ENCODE peak calls at places on chromosomes 13 and 19, in six cellular contexts. One of them, this sample, is unnamed.

GRCh38 chr13:29567411-29567810 is 28.1 kb downstream of the SLC7A1 start:
- DNase-seq in mesothelial cell of epicardium: no peak
- DNase-seq in uterus: no peak
- DNase-seq in mucosa of descending colon: no peak
- DNase-seq in psoas muscle: no peak
- DNase-seq in WTC11: no peak
- DNase-seq in this sample: no peak

GRCh38 chr19:3969435-3970312 is 1.2 kb downstream of the DAPK3 start:
- DNase-seq in psoas muscle: peak; percentile 78
- DNase-seq in WTC11: peak; percentile 40
- DNase-seq in uterus: no peak
- DNase-seq in mucosa of descending colon: no peak
- DNase-seq in mesothelial cell of epicardium: peak; percentile 58
- DNase-seq in this sample: peak; percentile 62

GRCh38 chr13:98664047-98664446 is 87.1 kb upstream of the STK24 start:
- DNase-seq in psoas muscle: no peak
- DNase-seq in mesothelial cell of epicardium: no peak
- DNase-seq in uterus: no peak
- DNase-seq in mucosa of descending colon: no peak
- DNase-seq in WTC11: no peak
- DNase-seq in this sample: no peak

GRCh38 chr19:28012361-28012760 is 1200.6 kb downstream of the UQCRFS1 start:
- DNase-seq in uterus: no peak
- DNase-seq in mesothelial cell of epicardium: no peak
- DNase-seq in mucosa of descending colon: no peak
- DNase-seq in WTC11: peak; percentile 76
- DNase-seq in psoas muscle: no peak
- DNase-seq in this sample: no peak

GRCh38 chr13:111114362-111115050 is 604 bp upstream of the ARHGEF7 start:
- DNase-seq in psoas muscle: peak; percentile 80
- DNase-seq in WTC11: peak; percentile 44
- DNase-seq in mesothelial cell of epicardium: peak; percentile 49
- DNase-seq in uterus: peak; percentile 51
- DNase-seq in mucosa of descending colon: peak; percentile 36
- DNase-seq in this sample: peak; percentile 75

GRCh38 chr19:53906211-53907192 is 2.6 kb upstream of the CACNG7 start:
- DNase-seq in WTC11: peak; percentile 89
- DNase-seq in uterus: peak; percentile 26
- DNase-seq in psoas muscle: peak; percentile 72
- DNase-seq in mucosa of descending colon: peak; percentile 60
- DNase-seq in mesothelial cell of epicardium: peak; percentile 80
- DNase-seq in this sample: peak; percentile 81

GRCh38 chr19:11284535-11284934 is 11.4 kb upstream of the TSPAN16 start:
- DNase-seq in mesothelial cell of epicardium: no peak
- DNase-seq in mucosa of descending colon: no peak
- DNase-seq in uterus: no peak
- DNase-seq in psoas muscle: no peak
- DNase-seq in WTC11: no peak
- DNase-seq in this sample: no peak

GRCh38 chr13:74070065-74070464 is 64.1 kb downstream of the KLF12 start:
- DNase-seq in WTC11: no peak
- DNase-seq in mesothelial cell of epicardium: no peak
- DNase-seq in mucosa of descending colon: no peak
- DNase-seq in uterus: no peak
- DNase-seq in psoas muscle: no peak
- DNase-seq in this sample: no peak

GRCh38 chr19:6409346-6409745 is 15.3 kb downstream of the KHSRP start:
- DNase-seq in psoas muscle: no peak
- DNase-seq in mucosa of descending colon: no peak
- DNase-seq in WTC11: no peak
- DNase-seq in mesothelial cell of epicardium: no peak
- DNase-seq in uterus: no peak
- DNase-seq in this sample: no peak

GRCh38 chr13:101915755-101916107 is 463.3 kb downstream of the ITGBL1 start:
- DNase-seq in mucosa of descending colon: no peak
- DNase-seq in uterus: no peak
- DNase-seq in psoas muscle: no peak
- DNase-seq in mesothelial cell of epicardium: no peak
- DNase-seq in WTC11: no peak
- DNase-seq in this sample: peak; percentile 36

GRCh38 chr13:66069570-66069969 is 1160.6 kb downstream of the PCDH9 start:
- DNase-seq in WTC11: no peak
- DNase-seq in mucosa of descending colon: no peak
- DNase-seq in psoas muscle: no peak
- DNase-seq in mesothelial cell of epicardium: no peak
- DNase-seq in uterus: no peak
- DNase-seq in this sample: no peak

GRCh38 chr19:55447421-55448174 is 4.5 kb upstream of the SHISA7 start:
- DNase-seq in uterus: no peak
- DNase-seq in mesothelial cell of epicardium: no peak
- DNase-seq in psoas muscle: no peak
- DNase-seq in WTC11: no peak
- DNase-seq in mucosa of descending colon: no peak
- DNase-seq in this sample: peak; percentile 52

GRCh38 chr19:34330116-34330515 is 34.9 kb upstream of the GPI start:
- DNase-seq in mucosa of descending colon: no peak
- DNase-seq in uterus: no peak
- DNase-seq in mesothelial cell of epicardium: no peak
- DNase-seq in WTC11: no peak
- DNase-seq in psoas muscle: no peak
- DNase-seq in this sample: no peak

GRCh38 chr19:17775991-17776803 is 18.7 kb upstream of the B3GNT3 start:
- DNase-seq in mesothelial cell of epicardium: no peak
- DNase-seq in mucosa of descending colon: no peak
- DNase-seq in uterus: no peak
- DNase-seq in WTC11: no peak
- DNase-seq in psoas muscle: no peak
- DNase-seq in this sample: no peak

GRCh38 chr13:108877300-108877699 is 247.9 kb downstream of the MYO16 start:
- DNase-seq in uterus: no peak
- DNase-seq in mucosa of descending colon: no peak
- DNase-seq in WTC11: no peak
- DNase-seq in mesothelial cell of epicardium: no peak
- DNase-seq in psoas muscle: no peak
- DNase-seq in this sample: no peak

GRCh38 chr13:96252903-96253302 is 163.0 kb downstream of the HS6ST3 start:
- DNase-seq in psoas muscle: no peak
- DNase-seq in uterus: no peak
- DNase-seq in mesothelial cell of epicardium: no peak
- DNase-seq in WTC11: no peak
- DNase-seq in mucosa of descending colon: no peak
- DNase-seq in this sample: no peak

GRCh38 chr19:36331353-36332228 is 47.4 kb downstream of the ZFP14 start:
- DNase-seq in WTC11: peak; percentile 96
- DNase-seq in uterus: peak; percentile 81
- DNase-seq in mucosa of descending colon: peak; percentile 74
- DNase-seq in mesothelial cell of epicardium: peak; percentile 91
- DNase-seq in psoas muscle: peak; percentile 83
- DNase-seq in this sample: peak; percentile 89

GRCh38 chr13:108807841-108808240 is 178.4 kb downstream of the MYO16 start:
- DNase-seq in uterus: no peak
- DNase-seq in mesothelial cell of epicardium: no peak
- DNase-seq in WTC11: no peak
- DNase-seq in psoas muscle: no peak
- DNase-seq in mucosa of descending colon: no peak
- DNase-seq in this sample: no peak

GRCh38 chr19:17681505-17682125 is 6.5 kb downstream of the UNC13A start:
- DNase-seq in mucosa of descending colon: no peak
- DNase-seq in uterus: no peak
- DNase-seq in psoas muscle: no peak
- DNase-seq in mesothelial cell of epicardium: peak; percentile 67
- DNase-seq in WTC11: peak; percentile 78
- DNase-seq in this sample: peak; percentile 60

GRCh38 chr13:25762795-25763377 is 288.9 kb downstream of the SHISA2 start:
- DNase-seq in mesothelial cell of epicardium: no peak
- DNase-seq in WTC11: no peak
- DNase-seq in uterus: no peak
- DNase-seq in mucosa of descending colon: no peak
- DNase-seq in psoas muscle: no peak
- DNase-seq in this sample: no peak

GRCh38 chr19:35868172-35868822 is at the start of gene APLP1:
- DNase-seq in mesothelial cell of epicardium: peak; percentile 74
- DNase-seq in WTC11: peak; percentile 69
- DNase-seq in mucosa of descending colon: peak; percentile 76
- DNase-seq in uterus: peak; percentile 65
- DNase-seq in psoas muscle: peak; percentile 68
- DNase-seq in this sample: peak; percentile 89

GRCh38 chr19:11401808-11402543 is 17.1 kb downstream of the RGL3 start:
- DNase-seq in uterus: no peak
- DNase-seq in mesothelial cell of epicardium: no peak
- DNase-seq in WTC11: no peak
- DNase-seq in mucosa of descending colon: no peak
- DNase-seq in psoas muscle: no peak
- DNase-seq in this sample: no peak

GRCh38 chr19:17479325-17479791 is 9.0 kb downstream of the SLC27A1 start:
- DNase-seq in mesothelial cell of epicardium: no peak
- DNase-seq in psoas muscle: no peak
- DNase-seq in WTC11: no peak
- DNase-seq in uterus: no peak
- DNase-seq in mucosa of descending colon: no peak
- DNase-seq in this sample: no peak

GRCh38 chr19:3655402-3656072 is 28.9 kb upstream of the CACTIN start:
- DNase-seq in mesothelial cell of epicardium: no peak
- DNase-seq in psoas muscle: no peak
- DNase-seq in uterus: peak; percentile 62
- DNase-seq in mucosa of descending colon: no peak
- DNase-seq in WTC11: no peak
- DNase-seq in this sample: peak; percentile 94

GRCh38 chr13:29081697-29082440 is 261.7 kb downstream of the MTUS2 start:
- DNase-seq in mucosa of descending colon: no peak
- DNase-seq in psoas muscle: no peak
- DNase-seq in uterus: no peak
- DNase-seq in mesothelial cell of epicardium: no peak
- DNase-seq in WTC11: no peak
- DNase-seq in this sample: no peak

GRCh38 chr19:30539981-30540380 is 167.8 kb downstream of the ZNF536 start:
- DNase-seq in mucosa of descending colon: no peak
- DNase-seq in WTC11: no peak
- DNase-seq in psoas muscle: no peak
- DNase-seq in mesothelial cell of epicardium: no peak
- DNase-seq in uterus: no peak
- DNase-seq in this sample: no peak

GRCh38 chr19:1026189-1027019 is at the start of gene CNN2:
- DNase-seq in mucosa of descending colon: peak; percentile 89
- DNase-seq in mesothelial cell of epicardium: peak; percentile 87
- DNase-seq in psoas muscle: peak; percentile 83
- DNase-seq in uterus: peak; percentile 85
- DNase-seq in WTC11: peak; percentile 84
- DNase-seq in this sample: peak; percentile 81

GRCh38 chr19:15991602-15992001 is 42.8 kb downstream of the OR10H4 start:
- DNase-seq in mesothelial cell of epicardium: no peak
- DNase-seq in WTC11: no peak
- DNase-seq in psoas muscle: no peak
- DNase-seq in mucosa of descending colon: no peak
- DNase-seq in uterus: no peak
- DNase-seq in this sample: no peak
- TF ChIP-seq CTCF in mesothelial cell of epicardium: no peak
- TF ChIP-seq CTCF in WTC11: no peak
- TF ChIP-seq CTCF in psoas muscle: no peak
- TF ChIP-seq CTCF in mucosa of descending colon: no peak
- TF ChIP-seq CTCF in uterus: no peak
- TF ChIP-seq CTCF in this sample: no peak

GRCh38 chr19:45558399-45558878 is 26.2 kb downstream of the OPA3 start:
- DNase-seq in uterus: no peak
- DNase-seq in WTC11: peak; percentile 78
- DNase-seq in mesothelial cell of epicardium: no peak
- DNase-seq in mucosa of descending colon: peak; percentile 67
- DNase-seq in psoas muscle: no peak
- DNase-seq in this sample: peak; percentile 65
- TF ChIP-seq CTCF in uterus: no peak
- TF ChIP-seq CTCF in WTC11: no peak
- TF ChIP-seq CTCF in mesothelial cell of epicardium: no peak
- TF ChIP-seq CTCF in mucosa of descending colon: peak; percentile 43
- TF ChIP-seq CTCF in psoas muscle: peak; percentile 35
- TF ChIP-seq CTCF in this sample: peak; percentile 56

GRCh38 chr19:50794074-50794777 is 4.0 kb downstream of the ACP4 start:
- DNase-seq in uterus: no peak
- DNase-seq in psoas muscle: no peak
- DNase-seq in mesothelial cell of epicardium: no peak
- DNase-seq in mucosa of descending colon: peak; percentile 66
- DNase-seq in WTC11: no peak
- DNase-seq in this sample: no peak
- TF ChIP-seq CTCF in uterus: no peak
- TF ChIP-seq CTCF in psoas muscle: no peak
- TF ChIP-seq CTCF in mesothelial cell of epicardium: no peak
- TF ChIP-seq CTCF in mucosa of descending colon: no peak
- TF ChIP-seq CTCF in WTC11: no peak
- TF ChIP-seq CTCF in this sample: no peak

GRCh38 chr19:29527500-29528328 is 1.9 kb downstream of the VSTM2B start:
- DNase-seq in WTC11: no peak
- DNase-seq in mucosa of descending colon: no peak
- DNase-seq in uterus: no peak
- DNase-seq in mesothelial cell of epicardium: no peak
- DNase-seq in psoas muscle: peak; percentile 39
- DNase-seq in this sample: no peak
- TF ChIP-seq CTCF in WTC11: no peak
- TF ChIP-seq CTCF in mucosa of descending colon: no peak
- TF ChIP-seq CTCF in uterus: no peak
- TF ChIP-seq CTCF in mesothelial cell of epicardium: no peak
- TF ChIP-seq CTCF in psoas muscle: no peak
- TF ChIP-seq CTCF in this sample: no peak

DNA sequence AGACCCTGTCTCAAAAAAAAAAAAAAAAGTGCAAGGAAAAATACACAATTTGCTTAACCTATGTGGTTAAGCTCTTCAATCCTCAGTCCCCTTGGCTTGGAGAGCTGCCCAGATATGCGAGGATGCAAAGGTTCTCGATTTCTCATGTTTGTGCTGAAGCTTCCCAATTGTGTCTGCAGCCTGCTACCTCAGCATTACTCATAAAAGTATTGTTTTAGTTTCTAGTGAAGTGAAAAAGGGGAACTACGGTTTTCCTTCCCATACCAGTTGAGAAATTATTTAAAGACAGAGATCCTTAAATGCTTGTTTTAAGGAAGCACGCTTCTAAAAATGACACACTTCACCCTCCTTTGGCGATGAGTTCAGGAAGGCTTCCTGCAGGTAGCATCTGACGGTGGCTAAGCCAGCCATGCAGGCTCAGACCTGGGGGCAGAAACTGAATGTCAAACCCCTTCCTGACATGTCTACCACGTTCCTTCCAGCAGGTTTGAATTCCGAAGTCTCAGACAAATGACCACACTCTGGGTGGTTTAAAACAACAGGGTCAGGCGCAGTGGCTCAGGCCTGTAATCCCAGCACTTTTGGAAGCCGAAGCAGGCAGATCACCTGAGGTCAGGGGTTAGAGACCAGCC is 47.9 kb downstream of the RUBCNL start:
- DNase-seq in uterus: no peak
- DNase-seq in mesothelial cell of epicardium: no peak
- DNase-seq in WTC11: no peak
- DNase-seq in psoas muscle: no peak
- DNase-seq in mucosa of descending colon: no peak
- DNase-seq in this sample: no peak
- TF ChIP-seq CTCF in uterus: no peak
- TF ChIP-seq CTCF in mesothelial cell of epicardium: no peak
- TF ChIP-seq CTCF in WTC11: no peak
- TF ChIP-seq CTCF in psoas muscle: no peak
- TF ChIP-seq CTCF in mucosa of descending colon: no peak
- TF ChIP-seq CTCF in this sample: no peak

This sample was measured in glutamatergic neuron.